ENCODE peak calls at places on chromosomes 3 and 15, in five cellular contexts. H is hippocampal formation, F is BJ, Z is NCI-H187, R is anterior cingulate cortex. Y is an unnamed sample.

GRCh38 chr3:19931180-19931692 is 2.8 kb downstream of the EFHB start:
- DNase-seq in H (peak), F (no peak), Z (no peak), R (no peak), Y (no peak)

GRCh38 chr3:140910860-140911259 is 30.8 kb upstream of the SLC25A36 start:
- DNase-seq in H (peak), F (no peak), Z (no peak), R (no peak), Y (peak)

GRCh38 chr3:176961916-176962315 is 235.4 kb downstream of the TBL1XR1 start:
- DNase-seq in H (no peak), F (no peak), Z (no peak), R (no peak), Y (peak)

GRCh38 chr15:34682673-34683072 is 72.1 kb downstream of the GJD2 start:
- DNase-seq in H (no peak), F (no peak), Z (no peak), R (no peak), Y (peak)

GRCh38 chr3:124202754-124203153 is 210.8 kb upstream of the ROPN1 start:
- DNase-seq in H (peak), F (no peak), Z (no peak), R (no peak), Y (no peak)

GRCh38 chr3:127441764-127442163 is 148.8 kb downstream of the TPRA1 start:
- DNase-seq in H (no peak), F (no peak), Z (no peak), R (no peak), Y (no peak)

GRCh38 chr3:16514021-16514700 is 662 bp upstream of the RFTN1 start:
- DNase-seq in H (no peak), F (no peak), Z (no peak), R (no peak), Y (no peak)

GRCh38 chr15:88454231-88454630 is 13.0 kb downstream of the MRPL46 start:
- DNase-seq in H (no peak), F (no peak), Z (no peak), R (no peak), Y (no peak)

GRCh38 chr3:180829409-180830405 is 82.8 kb upstream of the FXR1 start:
- DNase-seq in H (no peak), F (no peak), Z (no peak), R (no peak), Y (no peak)

GRCh38 chr3:98954242-98954641 is 52.7 kb upstream of the DCBLD2 start:
- DNase-seq in H (no peak), F (peak), Z (no peak), R (no peak), Y (no peak)

GRCh38 chr3:120555661-120556509 is 40.3 kb upstream of the NDUFB4 start:
- DNase-seq in H (no peak), F (no peak), Z (no peak), R (no peak), Y (no peak)

GRCh38 chr15:79057050-79057449 is 33.5 kb downstream of the RASGRF1 start:
- DNase-seq in H (no peak), F (no peak), Z (no peak), R (no peak), Y (no peak)

GRCh38 chr3:38168988-38169363 is 3.6 kb downstream of the OXSR1 start:
- DNase-seq in H (no peak), F (no peak), Z (no peak), R (no peak), Y (no peak)

GRCh38 chr15:40279437-40280141 is 3.3 kb downstream of the ANKRD63 start:
- DNase-seq in H (peak), F (no peak), Z (no peak), R (peak), Y (no peak)

GRCh38 chr3:129389572-129389937 is 38.9 kb downstream of the EFCAB12 start:
- DNase-seq in H (no peak), F (no peak), Z (no peak), R (no peak), Y (no peak)

GRCh38 chr3:181264491-181264890 is 275.0 kb upstream of the DNAJC19 start:
- DNase-seq in H (no peak), F (no peak), Z (no peak), R (no peak), Y (no peak)

GRCh38 chr3:130850044-130850797 is 43.7 kb upstream of the ATP2C1 start:
- DNase-seq in H (peak), F (no peak), Z (no peak), R (no peak), Y (peak)

GRCh38 chr3:80606073-80606472 is 838.3 kb upstream of the ROBO1 start:
- DNase-seq in H (no peak), F (no peak), Z (no peak), R (no peak), Y (no peak)

GRCh38 chr3:148330486-148330885 is 367.2 kb upstream of the AGTR1 start:
- DNase-seq in H (no peak), F (no peak), Z (no peak), R (no peak), Y (no peak)

GRCh38 chr15:85000189-85000864 is 18.7 kb downstream of the PDE8A start:
- DNase-seq in H (no peak), F (no peak), Z (no peak), R (no peak), Y (no peak)

GRCh38 chr3:120497318-120497717 is 46.5 kb upstream of the FSTL1 start:
- DNase-seq in H (no peak), F (peak), Z (no peak), R (no peak), Y (peak)

GRCh38 chr3:126019683-126020082 is 50.7 kb downstream of the ROPN1B start:
- DNase-seq in H (no peak), F (no peak), Z (no peak), R (no peak), Y (no peak)

GRCh38 chr3:112333386-112334334 is 704 bp downstream of the CD200 start:
- DNase-seq in H (peak), F (no peak), Z (no peak), R (peak), Y (peak)

GRCh38 chr3:142896201-142896755 is 7.4 kb upstream of the PCOLCE2 start:
- DNase-seq in H (no peak), F (peak), Z (no peak), R (no peak), Y (peak)

GRCh38 chr15:90036806-90037509 is 35.8 kb downstream of the ZNF710 start:
- DNase-seq in H (no peak), F (no peak), Z (no peak), R (no peak), Y (no peak)

GRCh38 chr3:74691946-74692345 is 77.5 kb upstream of the CNTN3 start:
- DNase-seq in H (no peak), F (no peak), Z (no peak), R (no peak), Y (no peak)

GRCh38 chr3:95738045-95738444 is 1076.3 kb upstream of the EPHA6 start:
- DNase-seq in H (no peak), F (no peak), Z (no peak), R (no peak), Y (no peak)

GRCh38 chr3:9691636-9692035 is 12.0 kb upstream of the CPNE9 start:
- DNase-seq in H (no peak), F (no peak), Z (no peak), R (no peak), Y (no peak)

GRCh38 chr3:77038468-77038927 is 1.4 kb upstream of the ROBO2 start:
- DNase-seq in H (peak), F (peak), Z (peak), R (peak), Y (peak)

Y was measured in NCI-H226.